ENCODE peak calls at places on chromosomes 5 and 9, in five cellular contexts. R is activated gamma-delta T cell treated with Interleukin-2 at 50 U/mL for 16 hours; K is stimulated activated naive CD4-positive, alpha-beta T cell; Y is SW 1271; J is activated T-helper 1 cell treated with anti-CD3 and anti-CD28 coated beads, Interleukin-2, amount 50 U/mL, for 16 hours. W is an unnamed sample.

GRCh38 chr5:141199359-141200235 is at the start of gene PCDHB11:
- DNase-seq in R (no peak), K (no peak), Y (no peak), J (no peak), W (no peak)

GRCh38 chr9:5632540-5632939 is 3.6 kb downstream of the RIC1 start:
- DNase-seq in R (no peak), K (no peak), Y (no peak), J (no peak), W (no peak)

GRCh38 chr9:130860458-130861316 is 25.6 kb downstream of the ABL1 start:
- DNase-seq in R (no peak), K (no peak), Y (peak; percentile 96), J (no peak), W (no peak)

GRCh38 chr9:72362680-72363139 is 2.3 kb downstream of the ZFAND5 start:
- DNase-seq in R (peak; percentile 17), K (peak; percentile 32), Y (no peak), J (peak; percentile 4), W (peak; percentile 7)

GRCh38 chr9:96381696-96382095 is 1.8 kb downstream of the SLC35D2 start:
- DNase-seq in R (no peak), K (no peak), Y (no peak), J (no peak), W (no peak)

GRCh38 chr9:128702949-128703615 is 779 bp downstream of the PKN3 start:
- DNase-seq in R (no peak), K (peak; percentile 57), Y (no peak), J (no peak), W (no peak)

GRCh38 chr5:68467791-68468190 is 252.2 kb downstream of the PIK3R1 start:
- DNase-seq in R (no peak), K (no peak), Y (no peak), J (no peak), W (no peak)

GRCh38 chr5:81787843-81788242 is 36.9 kb upstream of the SSBP2 start:
- DNase-seq in R (no peak), K (no peak), Y (no peak), J (no peak), W (no peak)

GRCh38 chr5:178526796-178527457 is 63.3 kb downstream of the COL23A1 start:
- DNase-seq in R (no peak), K (no peak), Y (no peak), J (no peak), W (no peak)

GRCh38 chr9:24961787-24962186 is 416.1 kb upstream of the IZUMO3 start:
- DNase-seq in R (no peak), K (no peak), Y (no peak), J (no peak), W (no peak)

GRCh38 chr9:36250079-36250478 is 8.2 kb downstream of the GNE start:
- DNase-seq in R (no peak), K (no peak), Y (no peak), J (no peak), W (no peak)

GRCh38 chr5:35926389-35927051 is 11.9 kb downstream of the CAPSL start:
- DNase-seq in R (peak; percentile 66), K (peak; percentile 83), Y (no peak), J (peak; percentile 35), W (peak; percentile 37)

GRCh38 chr5:59099270-59099994 is 516.6 kb downstream of the RAB3C start:
- DNase-seq in R (peak; percentile 38), K (no peak), Y (no peak), J (no peak), W (no peak)

GRCh38 chr5:178527458-178528307 is 62.5 kb downstream of the COL23A1 start:
- DNase-seq in R (no peak), K (no peak), Y (no peak), J (no peak), W (no peak)

GRCh38 chr9:35367451-35367850 is 122.5 kb upstream of the RUSC2 start:
- DNase-seq in R (no peak), K (no peak), Y (no peak), J (no peak), W (no peak)

GRCh38 chr5:151700816-151701215 is 14.1 kb upstream of the SPARC start:
- DNase-seq in R (no peak), K (no peak), Y (no peak), J (no peak), W (no peak)

GRCh38 chr5:74243634-74244033 is 396.9 kb downstream of the ENC1 start:
- DNase-seq in R (no peak), K (no peak), Y (no peak), J (no peak), W (no peak)

GRCh38 chr5:99449786-99450185 is 521.0 kb upstream of the CHD1 start:
- DNase-seq in R (no peak), K (no peak), Y (no peak), J (no peak), W (no peak)

GRCh38 chr9:125694478-125694877 is 12.5 kb downstream of the MAPKAP1 start:
- DNase-seq in R (no peak), K (no peak), Y (no peak), J (no peak), W (no peak)

GRCh38 chr5:60959156-60959555 is 14.2 kb downstream of the NDUFAF2 start:
- DNase-seq in R (no peak), K (peak; percentile 6), Y (no peak), J (no peak), W (no peak)

GRCh38 chr9:22354699-22355384 is 91.8 kb upstream of the DMRTA1 start:
- DNase-seq in R (no peak), K (no peak), Y (no peak), J (no peak), W (no peak)

GRCh38 chr5:156186760-156187159 is 140.2 kb upstream of the SGCD start:
- DNase-seq in R (no peak), K (no peak), Y (no peak), J (no peak), W (no peak)

GRCh38 chr9:134454386-134454978 is 128.2 kb downstream of the RXRA start:
- DNase-seq in R (no peak), K (no peak), Y (no peak), J (no peak), W (no peak)

GRCh38 chr5:160869962-160870521 is 18.0 kb upstream of the ATP10B start:
- DNase-seq in R (no peak), K (no peak), Y (no peak), J (no peak), W (no peak)

GRCh38 chr5:158953929-158954534 is 145.7 kb downstream of the EBF1 start:
- DNase-seq in R (no peak), K (no peak), Y (no peak), J (no peak), W (no peak)

GRCh38 chr9:116646661-116647514 is 40.2 kb upstream of the TRIM32 start:
- DNase-seq in R (no peak), K (no peak), Y (no peak), J (no peak), W (no peak)

GRCh38 chr5:157431544-157432200 is 28.3 kb upstream of the NIPAL4 start:
- DNase-seq in R (peak; percentile 9), K (peak; percentile 39), Y (peak; percentile 30), J (no peak), W (no peak)

W was measured in stimulated activated CD8-positive, alpha-beta memory T cell treated with anti-CD3 and anti-CD28 coated beads, Interleukin-15, amount 100 ng/mL, for 4 hours.